ENCODE peak calls at places on chromosomes 11 and 22, in six cellular contexts. I is cardiac muscle cell, F is fibroblast of the conjunctiva, M is T-helper 1 cell, O is choroid plexus epithelial cell, N is globus pallidus. G is an unnamed sample.

GRCh38 chr11:117410861-117411725 is 83.4 kb downstream of the CEP164 start:
- DNase-seq in N (no peak), F (no peak), I (no peak), O (no peak), M (no peak), G (no peak)

GRCh38 chr11:118260353-118260752 is 3.7 kb downstream of the MPZL2 start:
- DNase-seq in O (no peak), F (no peak), N (no peak), I (no peak), M (no peak), G (no peak)

GRCh38 chr11:57072640-57073039 is 83.9 kb downstream of the OR5AK2 start:
- DNase-seq in F (peak), N (no peak), O (peak), I (peak), M (no peak), G (peak)

GRCh38 chr11:60766547-60766946 is 9.9 kb downstream of the MS4A15 start:
- DNase-seq in N (no peak), F (no peak), M (no peak), I (no peak), O (no peak), G (no peak)

GRCh38 chr11:31437742-31438435 is 68.2 kb downstream of the DNAJC24 start:
- DNase-seq in N (no peak), I (no peak), O (peak), F (no peak), M (no peak), G (peak)

GRCh38 chr22:26568207-26568706 is 21.7 kb downstream of the TPST2 start:
- DNase-seq in N (no peak), I (no peak), O (peak), M (no peak), F (no peak), G (no peak)

GRCh38 chr11:11960687-11961086 is 47.7 kb downstream of the DKK3 start:
- DNase-seq in M (no peak), N (peak), F (no peak), O (no peak), I (no peak), G (no peak)

GRCh38 chr22:44129614-44129976 is 51.1 kb upstream of the PARVG start:
- DNase-seq in I (peak), N (no peak), F (no peak), M (no peak), O (peak), G (no peak)

GRCh38 chr11:131859811-131860210 is 489.4 kb downstream of the NTM start:
- DNase-seq in M (no peak), O (peak), I (peak), F (no peak), N (no peak), G (peak)

GRCh38 chr22:41697126-41697775 is 2.1 kb upstream of the MEI1 start:
- DNase-seq in I (peak), F (peak), M (peak), O (peak), N (peak), G (peak)

GRCh38 chr22:48227341-48228018 is 1465.0 kb downstream of the TBC1D22A start:
- DNase-seq in I (no peak), M (no peak), O (no peak), N (no peak), F (no peak), G (no peak)

GRCh38 chr11:122756417-122756816 is 81.9 kb upstream of the CRTAM start:
- DNase-seq in I (no peak), O (no peak), M (peak), N (peak), F (no peak), G (no peak)

GRCh38 chr22:38953577-38954413 is 3.6 kb upstream of the APOBEC3A start:
- DNase-seq in F (no peak), O (no peak), M (peak), N (no peak), I (no peak), G (no peak)

GRCh38 chr22:23397008-23397617 is 183.0 kb downstream of the IGLL1 start:
- DNase-seq in I (no peak), O (no peak), M (no peak), F (no peak), N (no peak), G (no peak)

GRCh38 chr11:67463680-67464410 is 5.2 kb downstream of the TMEM134 start:
- DNase-seq in M (no peak), I (no peak), N (no peak), F (no peak), O (no peak), G (no peak)

GRCh38 chr11:47267858-47268257 is 2.1 kb upstream of the MADD start:
- DNase-seq in I (no peak), O (no peak), N (no peak), F (no peak), M (no peak), G (no peak)

GRCh38 chr11:46901156-46901555 is 17.2 kb downstream of the LRP4 start:
- DNase-seq in N (peak), O (no peak), F (no peak), I (no peak), M (no peak), G (no peak)

GRCh38 chr11:88284306-88285057 is 53.1 kb downstream of the CTSC start:
- DNase-seq in O (peak), I (peak), F (peak), M (no peak), N (no peak), G (no peak)

GRCh38 chr22:40021401-40022000 is 26.7 kb downstream of the FAM83F start:
- DNase-seq in I (no peak), F (no peak), O (no peak), N (no peak), M (no peak), G (no peak)

GRCh38 chr22:21902296-21903087 is 35.0 kb upstream of the MAPK1 start:
- DNase-seq in N (no peak), F (no peak), I (no peak), O (no peak), M (no peak), G (no peak)

GRCh38 chr22:24140357-24140756 is 40.9 kb upstream of the SUSD2 start:
- DNase-seq in F (no peak), N (peak), M (no peak), O (no peak), I (no peak), G (no peak)

GRCh38 chr11:75626692-75627536 is 41.9 kb downstream of the MAP6 start:
- DNase-seq in N (no peak), F (no peak), O (peak), I (no peak), M (no peak), G (no peak)

GRCh38 chr22:27420817-27421361 is 380.7 kb downstream of the MN1 start:
- DNase-seq in I (peak), O (peak), M (no peak), F (peak), N (peak), G (peak)

GRCh38 chr22:48902983-48903650 is 924.6 kb downstream of the BRD1 start:
- DNase-seq in N (no peak), F (no peak), M (no peak), I (no peak), O (no peak), G (no peak)

GRCh38 chr22:41482319-41482935 is 13.5 kb downstream of the ACO2 start:
- DNase-seq in N (no peak), O (peak), F (peak), I (no peak), M (no peak), G (no peak)

GRCh38 chr11:109697140-109697843 is 275.3 kb downstream of the C11orf87 start:
- DNase-seq in F (peak), N (no peak), I (peak), O (peak), M (no peak), G (peak)

GRCh38 chr11:64208796-64209562 is 2.5 kb downstream of the FERMT3 start:
- DNase-seq in I (no peak), N (no peak), O (no peak), M (no peak), F (no peak), G (no peak)

GRCh38 chr22:21042978-21043855 is 2.5 kb upstream of the LRRC74B start:
- DNase-seq in F (no peak), O (no peak), N (no peak), I (no peak), M (no peak), G (no peak)

GRCh38 chr11:69307871-69308381 is 14.0 kb downstream of the MYEOV start:
- DNase-seq in O (no peak), I (no peak), M (no peak), N (no peak), F (no peak), G (no peak)

GRCh38 chr22:29224121-29224858 is 18.6 kb downstream of the EMID1 start:
- DNase-seq in M (no peak), I (no peak), O (no peak), F (no peak), N (no peak), G (no peak)

GRCh38 chr11:75201771-75202170 is 38.8 kb upstream of the TPBGL start:
- DNase-seq in F (no peak), M (no peak), O (no peak), N (no peak), I (no peak), G (no peak)

GRCh38 chr11:105903113-105903512 is 118.9 kb downstream of the MSANTD4 start:
- DNase-seq in N (no peak), O (peak), I (no peak), F (no peak), M (no peak), G (no peak)

GRCh38 chr11:10459029-10459970 is 4.2 kb downstream of the AMPD3 start:
- DNase-seq in M (peak), I (peak), N (peak), F (no peak), O (peak), G (no peak)